ENCODE peak calls at places on chromosomes 1 and 21, in four cellular contexts. Z is stomach; B is CD8-positive, alpha-beta T cell; Y is thoracic aorta. I is an unnamed sample.

GRCh38 chr1:58045094-58045493 is 501.4 kb downstream of the OMA1 start:
- DNase-seq in Z (no peak), Y (no peak), B (no peak), I (no peak)

GRCh38 chr21:42850866-42851391 is 28.4 kb downstream of the WDR4 start:
- DNase-seq in Z (peak; percentile 34), B (no peak), Y (no peak), I (no peak)

GRCh38 chr1:219660666-219661463 is 48.0 kb upstream of the ZC3H11B start:
- DNase-seq in B (no peak), Z (peak; percentile 74), Y (peak; percentile 59), I (peak; percentile 42)

GRCh38 chr1:234585333-234586055 is 24.5 kb downstream of the IRF2BP2 start:
- DNase-seq in B (no peak), Z (no peak), Y (no peak), I (no peak)

GRCh38 chr1:59769412-59770095 is 45.2 kb upstream of the HOOK1 start:
- DNase-seq in Y (no peak), B (no peak), Z (no peak), I (no peak)

GRCh38 chr1:15579683-15580047 is 5.2 kb downstream of the AGMAT start:
- DNase-seq in Y (no peak), Z (no peak), B (no peak), I (no peak)

GRCh38 chr1:22773981-22774471 is 63.4 kb downstream of the EPHB2 start:
- DNase-seq in B (no peak), Y (peak; percentile 60), Z (no peak), I (no peak)

GRCh38 chr1:14451217-14451616 is 147.3 kb upstream of the KAZN start:
- DNase-seq in Y (no peak), Z (no peak), B (no peak), I (no peak)

GRCh38 chr21:34807146-34807880 is 138.5 kb downstream of the CLIC6 start:
- DNase-seq in Y (peak; percentile 30), B (peak; percentile 45), Z (no peak), I (no peak)

GRCh38 chr1:201602413-201603265 is 63.7 kb downstream of the NAV1 start:
- DNase-seq in B (no peak), Y (no peak), Z (no peak), I (no peak)

GRCh38 chr1:90717665-90718410 is 736 bp upstream of the BARHL2 start:
- DNase-seq in Y (no peak), B (no peak), Z (no peak), I (peak; percentile 56)

GRCh38 chr1:3319874-3320245 is 134.6 kb upstream of the ARHGEF16 start:
- DNase-seq in Y (no peak), Z (peak; percentile 75), B (no peak), I (peak; percentile 74)

GRCh38 chr1:12595839-12596821 is 21.9 kb downstream of the DHRS3 start:
- DNase-seq in Y (peak; percentile 83), Z (peak; percentile 94), B (no peak), I (peak; percentile 92)

GRCh38 chr1:9121891-9122409 is 7.0 kb downstream of the GPR157 start:
- DNase-seq in Z (no peak), Y (no peak), B (no peak), I (no peak)

GRCh38 chr1:40184193-40184592 is 23.0 kb downstream of the RLF start:
- DNase-seq in B (no peak), Y (no peak), Z (no peak), I (no peak)

GRCh38 chr1:65423884-65424655 is 3.6 kb downstream of the LEPR start:
- DNase-seq in Y (no peak), Z (no peak), B (no peak), I (no peak)

GRCh38 chr1:58465825-58466617 is 80.5 kb downstream of the OMA1 start:
- DNase-seq in Z (no peak), Y (no peak), B (no peak), I (no peak)

GRCh38 chr1:112255080-112255479 is 140.9 kb upstream of the CTTNBP2NL start:
- DNase-seq in Y (no peak), B (no peak), Z (no peak), I (no peak)

GRCh38 chr1:165235158-165235776 is 121.2 kb downstream of the LMX1A start:
- DNase-seq in Y (no peak), B (no peak), Z (no peak), I (no peak)

GRCh38 chr1:33683913-33684312 is 180.0 kb upstream of the HMGB4 start:
- DNase-seq in B (no peak), Y (no peak), Z (no peak), I (no peak)

GRCh38 chr21:45523411-45524101 is 18.7 kb downstream of the SLC19A1 start:
- DNase-seq in Z (peak; percentile 24), Y (no peak), B (no peak), I (no peak)

GRCh38 chr1:64769971-64770370 is 25.1 kb downstream of the RAVER2 start:
- DNase-seq in Y (no peak), B (no peak), Z (no peak), I (no peak)

GRCh38 chr1:55702064-55702463 is 486.9 kb upstream of the USP24 start:
- DNase-seq in Y (no peak), B (no peak), Z (no peak), I (no peak)
- TF ChIP-seq CTCF in Y (peak; percentile 45), B (peak; percentile 29), Z (no peak), I (peak; percentile 59)

GRCh38 chr1:246925997-246926626 is 5.6 kb downstream of the AHCTF1 start:
- DNase-seq in B (no peak), Z (no peak), Y (no peak), I (no peak)
- H3K4me1 ChIP-seq in B (peaks cover 32% of the 10 kb centered on the region), Z (peaks cover 20% of the 10 kb centered on the region), Y (peaks cover 29% of the 10 kb centered on the region), I (no peaks in the 10 kb centered on the region)

GRCh38 chr21:38598413-38598812 is 100.1 kb upstream of the ERG start:
- DNase-seq in Z (no peak), Y (no peak), B (no peak), I (no peak)

GRCh38 chr21:38597436-38597835 is 99.2 kb upstream of the ERG start:
- DNase-seq in Y (no peak), B (no peak), Z (no peak), I (no peak)

GRCh38 chr21:38596264-38597042 is 98.2 kb upstream of the ERG start:
- DNase-seq in Z (no peak), B (no peak), Y (no peak), I (no peak)

GRCh38 chr21:38600106-38600505 is 101.8 kb upstream of the ERG start:
- DNase-seq in B (no peak), Z (no peak), Y (no peak), I (no peak)

DNA sequence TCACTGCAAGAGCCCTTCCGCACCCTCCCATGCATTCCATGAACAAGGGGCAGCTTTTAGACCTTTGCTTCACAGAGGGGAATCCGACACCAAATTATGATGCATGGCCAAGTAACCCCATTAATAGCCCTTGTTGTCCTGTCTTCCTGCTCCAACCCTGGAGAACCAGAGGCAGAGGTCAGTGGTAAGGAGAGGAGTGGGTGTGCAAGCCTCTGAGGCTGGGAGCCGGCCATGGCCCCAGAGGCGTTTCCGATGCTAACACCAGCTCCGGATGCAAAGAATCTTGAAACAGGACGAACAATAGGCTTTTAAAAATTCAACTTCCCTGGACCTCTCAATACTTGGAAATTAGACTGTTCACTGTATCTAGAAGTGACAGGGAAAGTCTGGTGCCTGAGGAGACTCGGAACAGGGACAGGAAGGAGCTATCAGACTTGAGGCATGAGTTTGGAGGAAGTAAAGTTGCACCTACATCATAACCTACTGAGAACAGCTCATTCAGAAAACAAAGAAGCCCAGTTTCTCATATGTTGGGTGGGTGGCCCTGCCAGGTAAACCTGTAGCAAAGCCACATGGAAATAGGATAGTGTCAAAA is 101.2 kb upstream of the ERG start:
- DNase-seq in Y (no peak), Z (no peak), B (no peak), I (no peak)
- H3K27ac ChIP-seq in Y (no peak overlapping the region), Z (no peak overlapping the region), B (no peak overlapping the region), I (no peak overlapping the region)

DNA sequence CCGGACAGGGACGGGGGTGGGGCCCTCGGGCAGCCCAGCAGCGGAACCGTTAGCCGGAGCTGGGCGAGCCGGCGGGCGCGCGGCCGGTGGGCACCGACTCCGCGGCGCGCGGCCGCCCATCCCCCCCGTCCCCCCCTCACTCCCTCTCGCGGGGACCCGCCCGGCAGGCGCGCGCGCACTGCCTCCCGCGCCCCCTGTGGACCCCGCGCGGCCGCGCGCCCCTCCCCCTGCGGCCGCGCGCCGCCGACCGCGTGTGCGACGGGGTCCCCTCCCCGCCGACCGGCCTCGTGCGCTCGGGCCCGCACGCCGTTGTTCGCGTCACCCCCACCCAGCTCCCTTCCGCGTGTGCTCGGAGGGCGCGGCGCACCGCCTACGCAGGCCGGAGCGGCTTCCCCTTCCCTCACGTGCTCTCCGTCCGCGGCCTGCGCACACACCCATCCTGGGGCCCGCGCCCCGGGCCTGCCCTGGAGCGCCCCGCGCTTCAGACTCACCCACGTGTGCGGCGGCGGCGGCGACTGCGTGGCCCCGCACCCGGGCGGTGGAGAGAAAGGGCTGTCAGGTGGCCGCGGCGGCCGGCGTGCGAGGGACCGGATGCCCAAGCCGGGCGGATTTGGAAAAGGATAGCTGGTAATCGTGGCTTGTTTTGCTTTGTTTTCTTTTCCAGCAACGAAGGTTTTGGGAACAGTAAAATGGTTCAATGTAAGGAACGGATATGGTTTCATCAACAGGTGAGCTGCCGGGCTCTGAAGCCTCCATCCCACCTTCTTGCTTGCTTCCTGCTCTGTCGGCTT is 716 bp downstream of the YBX1 start:
- DNase-seq in Y (no peak), Z (peak; percentile 82), B (peak; percentile 46), I (peak; percentile 73)
- TF ChIP-seq CTCF in Y (no peak), Z (no peak), B (no peak), I (no peak)

GRCh38 chr1:17208546-17208945 is 3.6 kb downstream of the PADI1 start:
- DNase-seq in Z (no peak), Y (no peak), B (no peak), I (no peak)

GRCh38 chr1:17211377-17211776 is 6.4 kb downstream of the PADI1 start:
- DNase-seq in B (no peak), Z (no peak), Y (no peak), I (no peak)

GRCh38 chr1:17212009-17212408 is 7.1 kb downstream of the PADI1 start:
- DNase-seq in Y (no peak), Z (peak; percentile 61), B (no peak), I (no peak)

GRCh38 chr1:17209446-17209845 is 4.5 kb downstream of the PADI1 start:
- DNase-seq in Y (no peak), B (no peak), Z (no peak), I (no peak)

DNA sequence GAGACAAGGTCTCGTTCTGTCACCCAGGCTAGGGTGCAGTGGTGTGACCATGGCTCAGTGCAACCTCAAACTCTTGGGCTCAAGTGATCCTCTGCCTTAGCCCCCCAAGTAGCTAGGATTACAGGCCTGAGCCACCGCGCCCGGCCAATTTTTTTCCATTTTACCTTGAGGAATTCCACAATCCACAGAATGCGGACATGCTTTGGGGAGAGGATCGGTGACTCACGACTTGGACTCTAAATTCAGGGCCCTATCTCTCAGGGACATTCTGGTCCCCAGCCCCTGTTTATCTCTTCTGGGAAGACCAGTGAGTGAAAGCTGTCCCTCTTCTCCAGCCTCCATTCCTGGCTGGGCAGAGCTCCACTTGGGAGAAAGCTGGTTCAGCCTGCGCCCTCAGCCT is 5.2 kb downstream of the PADI1 start:
- DNase-seq in Y (no peak), B (no peak), Z (no peak), I (no peak)
- H3K4me1 ChIP-seq in Y (no peaks in the 10 kb centered on the region), B (peaks cover 41% of the 10 kb centered on the region), Z (peaks cover 10% of the 10 kb centered on the region), I (peaks cover 3% of the 10 kb centered on the region)

GRCh38 chr1:93353286-93353685 is 7.6 kb downstream of the DR1 start:
- DNase-seq in Y (no peak), B (no peak), Z (no peak), I (no peak)
- H3K27ac ChIP-seq in Y (peak overlapping the region; percentile 18), B (no peak overlapping the region), Z (no peak overlapping the region), I (no peak overlapping the region)

GRCh38 chr1:114428083-114428754 is 82.8 kb downstream of the TRIM33 start:
- DNase-seq in B (no peak), Y (no peak), Z (no peak), I (no peak)
- TF ChIP-seq CTCF in B (peak; percentile 73), Y (peak; percentile 38), Z (no peak), I (no peak)

I was measured in Peyer's patch.